ENCODE peak calls at places on chromosomes 2 and 18, in five cellular contexts. I is tibial artery, Z is gastrocnemius medialis, F is ascending aorta, D is fibroblast of lung. S is an unnamed sample.

GRCh38 chr2:72607189-72607588 is 218.6 kb downstream of the EXOC6B start:
- DNase-seq in I (no peak), Z (no peak), F (no peak), D (no peak), S (no peak)

GRCh38 chr18:10076502-10077030 is 162.8 kb downstream of the VAPA start:
- DNase-seq in I (no peak), Z (no peak), F (no peak), D (no peak), S (no peak)

GRCh38 chr2:149221898-149222297 is 108.5 kb upstream of the LYPD6 start:
- DNase-seq in I (no peak), Z (no peak), F (no peak), D (no peak), S (peak; percentile 70)

GRCh38 chr2:157596992-157597681 is 31.5 kb downstream of the ACVR1C start:
- DNase-seq in I (peak; percentile 65), Z (no peak), F (no peak), D (peak; percentile 10), S (no peak)

GRCh38 chr2:8134105-8134903 is 547.6 kb upstream of the ID2 start:
- DNase-seq in I (no peak), Z (no peak), F (no peak), D (no peak), S (no peak)

GRCh38 chr2:128442891-128443302 is 124.2 kb upstream of the HS6ST1 start:
- DNase-seq in I (peak; percentile 67), Z (no peak), F (peak; percentile 7), D (no peak), S (no peak)

GRCh38 chr2:172434821-172435607 is 7.6 kb downstream of the ITGA6 start:
- DNase-seq in I (no peak), Z (no peak), F (no peak), D (peak; percentile 40), S (no peak)

GRCh38 chr2:44535376-44535775 is 173.6 kb downstream of the CAMKMT start:
- DNase-seq in I (no peak), Z (no peak), F (no peak), D (no peak), S (no peak)

GRCh38 chr2:172234716-172235661 is 132.3 kb upstream of the DLX2 start:
- DNase-seq in I (no peak), Z (no peak), F (no peak), D (no peak), S (no peak)

GRCh38 chr18:49013961-49014604 is 63.3 kb upstream of the SMAD7 start:
- DNase-seq in I (peak; percentile 53), Z (no peak), F (no peak), D (no peak), S (no peak)

GRCh38 chr2:117056376-117056748 is 758.1 kb upstream of the DDX18 start:
- DNase-seq in I (no peak), Z (no peak), F (no peak), D (no peak), S (no peak)

GRCh38 chr2:201901770-201902169 is 95.4 kb downstream of the CDK15 start:
- DNase-seq in I (no peak), Z (no peak), F (no peak), D (no peak), S (no peak)

GRCh38 chr2:203869610-203870042 is 2.1 kb downstream of the CTLA4 start:
- DNase-seq in I (no peak), Z (no peak), F (no peak), D (no peak), S (peak; percentile 28)

GRCh38 chr18:49584431-49584830 is 22.6 kb downstream of the LIPG start:
- DNase-seq in I (no peak), Z (no peak), F (no peak), D (no peak), S (no peak)

GRCh38 chr18:11268691-11269686 is 119.6 kb upstream of the PIEZO2 start:
- DNase-seq in I (no peak), Z (no peak), F (no peak), D (peak; percentile 88), S (no peak)

GRCh38 chr2:20232837-20233207 is 7.9 kb upstream of the SDC1 start:
- DNase-seq in I (no peak), Z (no peak), F (no peak), D (no peak), S (no peak)
- H3K27ac ChIP-seq in I (no peak overlapping the region), Z (no peak overlapping the region), F (no peak overlapping the region), D (no peak overlapping the region), S (no peak overlapping the region)

GRCh38 chr2:108895188-108895587 is 93.8 kb downstream of the EDAR start:
- DNase-seq in I (no peak), Z (no peak), F (no peak), D (no peak), S (no peak)
- H3K36me3 ChIP-seq in I (no peaks in the 10 kb centered on the region), Z (no peaks in the 10 kb centered on the region), F (no peaks in the 10 kb centered on the region), D (no peaks in the 10 kb centered on the region), S (no peaks in the 10 kb centered on the region)

GRCh38 chr2:86073225-86073624 is 32.5 kb downstream of the POLR1A start:
- DNase-seq in I (no peak), Z (no peak), F (no peak), D (no peak), S (no peak)
- H3K27ac ChIP-seq in I (peak overlapping the region; percentile 72), Z (peak overlapping the region; percentile 86), F (peak overlapping the region; percentile 88), D (no peak overlapping the region), S (no peak overlapping the region)

DNA sequence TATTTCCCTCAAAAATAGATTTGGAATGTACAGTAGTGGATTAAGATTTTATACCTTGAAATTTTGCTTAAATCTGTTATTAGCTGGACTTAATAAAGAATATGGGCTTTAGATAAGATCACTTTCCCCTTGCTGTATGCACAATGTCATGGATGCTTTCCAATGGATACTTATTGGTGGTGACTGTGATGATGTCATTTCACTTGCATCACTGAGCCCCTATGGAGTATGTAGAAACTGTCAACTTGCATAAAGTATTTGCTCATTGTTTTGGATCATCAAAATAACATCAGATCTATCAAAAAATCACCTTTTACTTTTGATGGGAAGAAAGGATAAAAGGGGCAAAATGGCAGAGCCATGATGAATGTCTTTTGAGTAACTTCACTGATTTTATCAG is 112.7 kb downstream of the ZEB2 start:
- DNase-seq in I (no peak), Z (no peak), F (no peak), D (no peak), S (no peak)
- H3K36me3 ChIP-seq in I (peaks cover 22% of the 10 kb centered on the region), Z (no peaks in the 10 kb centered on the region), F (peaks cover 5% of the 10 kb centered on the region), D (peaks cover 4% of the 10 kb centered on the region), S (peaks cover 30% of the 10 kb centered on the region)

GRCh38 chr2:200456567-200456966 is 53.3 kb downstream of the KCTD18 start:
- DNase-seq in I (no peak), Z (no peak), F (no peak), D (no peak), S (no peak)

GRCh38 chr2:200453142-200453852 is 56.6 kb downstream of the KCTD18 start:
- DNase-seq in I (no peak), Z (no peak), F (no peak), D (no peak), S (no peak)

GRCh38 chr2:200453853-200454524 is 55.9 kb downstream of the KCTD18 start:
- DNase-seq in I (no peak), Z (no peak), F (no peak), D (no peak), S (no peak)

GRCh38 chr2:200454839-200455801 is 54.7 kb downstream of the KCTD18 start:
- DNase-seq in I (no peak), Z (no peak), F (no peak), D (no peak), S (no peak)

DNA sequence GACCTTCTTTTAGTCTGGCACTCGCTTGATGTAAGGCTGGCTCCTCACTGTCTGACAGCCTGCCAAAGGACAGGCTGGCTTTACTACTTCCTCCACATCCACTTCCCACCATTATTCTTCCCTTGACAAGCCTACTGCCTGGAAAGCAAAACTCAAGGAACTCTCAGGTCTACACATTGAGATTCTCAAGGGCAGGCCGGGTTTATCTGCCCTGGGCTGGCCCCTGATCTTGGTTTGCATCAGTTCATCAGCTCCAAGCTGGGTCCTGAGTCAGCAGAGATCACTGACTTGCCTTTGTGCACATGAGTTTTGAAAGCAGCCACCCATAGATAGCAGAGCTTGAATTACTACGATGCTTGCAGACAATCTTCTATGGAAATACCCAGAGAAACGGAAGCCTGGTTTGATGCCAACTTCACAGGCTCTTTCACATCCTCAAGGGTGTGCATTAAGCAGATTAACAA is 53.9 kb downstream of the KCTD18 start:
- DNase-seq in I (no peak), Z (no peak), F (no peak), D (no peak), S (no peak)
- H3K27ac ChIP-seq in I (no peak overlapping the region), Z (no peak overlapping the region), F (no peak overlapping the region), D (no peak overlapping the region), S (no peak overlapping the region)

GRCh38 chr2:241722896-241723454 is 11.5 kb upstream of the D2HGDH start:
- DNase-seq in I (no peak), Z (no peak), F (no peak), D (no peak), S (no peak)

GRCh38 chr2:241720099-241720498 is 14.3 kb upstream of the D2HGDH start:
- DNase-seq in I (no peak), Z (no peak), F (no peak), D (no peak), S (no peak)

GRCh38 chr2:241721852-241722251 is 12.6 kb upstream of the D2HGDH start:
- DNase-seq in I (no peak), Z (no peak), F (no peak), D (no peak), S (no peak)

GRCh38 chr2:241720560-241720959 is 13.9 kb upstream of the D2HGDH start:
- DNase-seq in I (no peak), Z (no peak), F (no peak), D (no peak), S (no peak)

GRCh38 chr2:241719093-241719492 is 15.3 kb upstream of the D2HGDH start:
- DNase-seq in I (no peak), Z (no peak), F (no peak), D (no peak), S (no peak)
- H3K36me3 ChIP-seq in I (peaks cover 67% of the 10 kb centered on the region), Z (peaks cover 54% of the 10 kb centered on the region), F (peaks cover 67% of the 10 kb centered on the region), D (peaks cover 16% of the 10 kb centered on the region), S (peaks cover 78% of the 10 kb centered on the region)

DNA sequence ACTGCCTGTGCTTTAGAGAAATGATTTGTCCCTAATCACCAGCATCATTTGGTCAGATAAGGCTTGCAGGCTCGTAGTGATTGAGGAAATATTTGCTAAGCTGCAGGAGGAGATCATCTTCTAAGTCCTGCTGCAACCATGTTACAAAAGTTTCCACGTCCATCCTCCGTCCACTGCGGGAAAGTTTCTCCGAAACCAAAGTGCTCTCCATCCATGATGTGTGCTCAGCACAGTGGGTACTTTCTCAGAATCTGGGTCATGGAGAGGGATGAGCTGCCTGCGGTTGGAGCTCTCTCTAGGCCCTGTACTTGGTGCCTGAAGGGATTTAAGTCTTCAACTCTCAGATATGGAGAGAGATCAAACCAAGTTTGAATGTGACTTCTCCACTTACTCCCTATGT is 39.3 kb downstream of the IL1RL2 start:
- DNase-seq in I (no peak), Z (no peak), F (no peak), D (no peak), S (no peak)
- H3K27ac ChIP-seq in I (peak overlapping the region; percentile 85), Z (peak overlapping the region; percentile 92), F (peak overlapping the region; percentile 90), D (peak overlapping the region; percentile 95), S (no peak overlapping the region)

DNA sequence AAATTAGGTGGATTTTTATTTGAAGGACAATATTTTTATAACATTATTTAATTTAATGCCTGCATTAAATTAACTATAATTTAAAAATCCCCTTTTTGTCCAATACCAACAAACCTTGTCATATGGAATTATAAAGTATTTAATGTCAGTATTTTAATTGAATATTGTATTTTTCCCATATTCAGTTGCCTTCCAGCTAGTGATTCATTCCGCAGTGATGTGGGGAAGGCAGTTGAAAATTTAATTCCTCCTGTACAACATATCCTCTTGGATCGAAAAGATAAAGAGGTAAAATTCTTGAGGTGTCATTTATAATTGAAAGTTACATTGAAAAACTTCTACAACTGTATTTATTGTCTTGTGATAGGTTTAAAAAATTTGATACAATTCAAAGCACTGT is 40.4 kb downstream of the WDR7 start:
- DNase-seq in I (no peak), Z (no peak), F (no peak), D (no peak), S (no peak)
- H3K36me3 ChIP-seq in I (peaks cover 37% of the 10 kb centered on the region), Z (peaks cover 36% of the 10 kb centered on the region), F (peaks cover 15% of the 10 kb centered on the region), D (peaks cover 1% of the 10 kb centered on the region), S (no peaks in the 10 kb centered on the region)

GRCh38 chr2:136075466-136075865 is 42.5 kb downstream of the CXCR4 start:
- DNase-seq in I (no peak), Z (no peak), F (no peak), D (no peak), S (peak; percentile 64)
- H3K27ac ChIP-seq in I (no peak overlapping the region), Z (no peak overlapping the region), F (no peak overlapping the region), D (no peak overlapping the region), S (peak overlapping the region; percentile 65)